ENCODE peak calls at places on chromosomes 5 and 9, in five cellular contexts. O is pons, R is astrocyte of the spinal cord, C is T1000, N is NCI-H345. B is an unnamed sample.

GRCh38 chr9:6106576-6107339 is 91.3 kb upstream of the RANBP6 start:
- DNase-seq in O (peak; percentile 72), R (no peak), C (no peak), N (peak; percentile 9), B (peak; percentile 17)

GRCh38 chr5:34014614-34015013 is 6.8 kb upstream of the AMACR start:
- DNase-seq in O (no peak), R (no peak), C (no peak), N (no peak), B (no peak)

GRCh38 chr5:60604771-60605170 is 95.2 kb downstream of the DEPDC1B start:
- DNase-seq in O (no peak), R (no peak), C (no peak), N (no peak), B (no peak)

GRCh38 chr5:43042176-43042625 is 2.1 kb upstream of the ANXA2R start:
- DNase-seq in O (no peak), R (peak; percentile 81), C (peak; percentile 67), N (peak; percentile 84), B (peak; percentile 76)

GRCh38 chr5:175131432-175131831 is 312.6 kb downstream of the DRD1 start:
- DNase-seq in O (no peak), R (no peak), C (no peak), N (no peak), B (no peak)

GRCh38 chr9:92439921-92440750 is 15.9 kb upstream of the OMD start:
- DNase-seq in O (no peak), R (peak; percentile 53), C (no peak), N (no peak), B (peak; percentile 41)

GRCh38 chr5:73863911-73864310 is 237.9 kb downstream of the ARHGEF28 start:
- DNase-seq in O (no peak), R (no peak), C (no peak), N (no peak), B (no peak)

GRCh38 chr9:1362845-1363244 is 312.7 kb downstream of the DMRT2 start:
- DNase-seq in O (no peak), R (no peak), C (no peak), N (no peak), B (no peak)

GRCh38 chr9:87667164-87667738 is 58.7 kb upstream of the CTSL start:
- DNase-seq in O (no peak), R (no peak), C (no peak), N (no peak), B (peak; percentile 37)

GRCh38 chr9:22040760-22041159 is 31.7 kb upstream of the CDKN2B start:
- DNase-seq in O (no peak), R (peak; percentile 77), C (no peak), N (no peak), B (no peak)

GRCh38 chr9:136899196-136899595 is 12.9 kb downstream of the TRAF2 start:
- DNase-seq in O (no peak), R (no peak), C (no peak), N (no peak), B (no peak)

GRCh38 chr5:122915717-122916399 is 70.4 kb downstream of the SNX24 start:
- DNase-seq in O (peak; percentile 28), R (no peak), C (no peak), N (no peak), B (no peak)

GRCh38 chr5:170681013-170681433 is 102.5 kb upstream of the GABRP start:
- DNase-seq in O (no peak), R (peak; percentile 43), C (no peak), N (no peak), B (peak; percentile 68)

GRCh38 chr9:38371495-38371894 is 21.0 kb upstream of the ALDH1B1 start:
- DNase-seq in O (no peak), R (no peak), C (no peak), N (peak; percentile 57), B (peak; percentile 37)

GRCh38 chr9:113245894-113246293 is 24.6 kb downstream of the SLC31A1 start:
- DNase-seq in O (no peak), R (no peak), C (no peak), N (no peak), B (no peak)

B was measured in Daoy.